ENCODE peak calls at places on chromosome 7, in nine cellular contexts. F is endothelial cell, V is astrocyte of the spinal cord, I is hepatocyte, G is lower leg skin, D is HFFc6, P is RWPE1, K is tibial nerve, O is WTC11. R is an unnamed sample.
A peak's percentile ranks its signal among the peaks of the same experiment; 100 is the strongest.

GRCh38 chr7:16753102-16753931 is at the start of gene TSPAN13:
- DNase-seq in F (peak; percentile 89), V (peak; percentile 73), I (peak; percentile 96), G (peak; percentile 73), D (peak; percentile 54), P (peak; percentile 95), K (peak; percentile 13), O (peak; percentile 97), R (peak; percentile 54)

GRCh38 chr7:44964384-44964830 is 14.4 kb downstream of the MYO1G start:
- DNase-seq in F (no peak), V (no peak), I (no peak), G (no peak), D (no peak), P (no peak), K (no peak), O (peak; percentile 38), R (no peak)

GRCh38 chr7:79781716-79782115 is 328.2 kb upstream of the MAGI2 start:
- DNase-seq in F (no peak), V (no peak), I (peak; percentile 4), G (no peak), D (no peak), P (no peak), K (no peak), O (no peak), R (no peak)

GRCh38 chr7:157615852-157616251 is 279.0 kb downstream of the DNAJB6 start:
- DNase-seq in F (no peak), V (no peak), I (no peak), G (no peak), D (no peak), P (no peak), K (no peak), O (no peak), R (no peak)

GRCh38 chr7:119935418-119936025 is 337.5 kb upstream of the KCND2 start:
- DNase-seq in F (no peak), V (peak; percentile 65), I (peak; percentile 65), G (no peak), D (peak; percentile 11), P (peak; percentile 4), K (no peak), O (no peak), R (no peak)

GRCh38 chr7:20440472-20441105 is 109.9 kb downstream of the ITGB8 start:
- DNase-seq in F (peak; percentile 44), V (peak; percentile 36), I (peak; percentile 35), G (no peak), D (no peak), P (no peak), K (no peak), O (peak; percentile 81), R (no peak)

GRCh38 chr7:96739609-96740008 is 30.0 kb upstream of the SEM1 start:
- DNase-seq in F (no peak), V (no peak), I (no peak), G (no peak), D (no peak), P (no peak), K (no peak), O (no peak), R (no peak)

GRCh38 chr7:9709211-9709610 is 1264.5 kb upstream of the PHF14 start:
- DNase-seq in F (no peak), V (no peak), I (no peak), G (no peak), D (no peak), P (no peak), K (no peak), O (no peak), R (no peak)

GRCh38 chr7:93156884-93157283 is 8.7 kb upstream of the SAMD9L start:
- DNase-seq in F (no peak), V (peak; percentile 22), I (no peak), G (no peak), D (no peak), P (no peak), K (no peak), O (no peak), R (no peak)

GRCh38 chr7:2619120-2619519 is 12.7 kb upstream of the TTYH3 start:
- DNase-seq in F (no peak), V (peak; percentile 81), I (no peak), G (no peak), D (peak; percentile 48), P (no peak), K (no peak), O (no peak), R (no peak)

GRCh38 chr7:145732521-145732920 is 384.1 kb upstream of the CNTNAP2 start:
- DNase-seq in F (no peak), V (no peak), I (no peak), G (no peak), D (no peak), P (no peak), K (no peak), O (no peak), R (no peak)

GRCh38 chr7:3043544-3044395 is at the start of gene CARD11:
- DNase-seq in F (no peak), V (no peak), I (peak; percentile 53), G (no peak), D (no peak), P (peak; percentile 34), K (no peak), O (peak; percentile 31), R (no peak)

GRCh38 chr7:81154565-81154964 is 235.7 kb upstream of the SEMA3C start:
- DNase-seq in F (no peak), V (no peak), I (no peak), G (no peak), D (no peak), P (no peak), K (no peak), O (no peak), R (no peak)

GRCh38 chr7:81159402-81159801 is 240.6 kb upstream of the SEMA3C start:
- DNase-seq in F (no peak), V (peak; percentile 46), I (no peak), G (no peak), D (peak; percentile 71), P (no peak), K (no peak), O (no peak), R (no peak)

GRCh38 chr7:81158189-81158588 is 239.3 kb upstream of the SEMA3C start:
- DNase-seq in F (no peak), V (peak; percentile 58), I (no peak), G (no peak), D (no peak), P (no peak), K (no peak), O (no peak), R (no peak)

GRCh38 chr7:81150951-81151361 is 232.1 kb upstream of the SEMA3C start:
- DNase-seq in F (no peak), V (peak; percentile 29), I (no peak), G (no peak), D (no peak), P (no peak), K (no peak), O (no peak), R (no peak)

DNA sequence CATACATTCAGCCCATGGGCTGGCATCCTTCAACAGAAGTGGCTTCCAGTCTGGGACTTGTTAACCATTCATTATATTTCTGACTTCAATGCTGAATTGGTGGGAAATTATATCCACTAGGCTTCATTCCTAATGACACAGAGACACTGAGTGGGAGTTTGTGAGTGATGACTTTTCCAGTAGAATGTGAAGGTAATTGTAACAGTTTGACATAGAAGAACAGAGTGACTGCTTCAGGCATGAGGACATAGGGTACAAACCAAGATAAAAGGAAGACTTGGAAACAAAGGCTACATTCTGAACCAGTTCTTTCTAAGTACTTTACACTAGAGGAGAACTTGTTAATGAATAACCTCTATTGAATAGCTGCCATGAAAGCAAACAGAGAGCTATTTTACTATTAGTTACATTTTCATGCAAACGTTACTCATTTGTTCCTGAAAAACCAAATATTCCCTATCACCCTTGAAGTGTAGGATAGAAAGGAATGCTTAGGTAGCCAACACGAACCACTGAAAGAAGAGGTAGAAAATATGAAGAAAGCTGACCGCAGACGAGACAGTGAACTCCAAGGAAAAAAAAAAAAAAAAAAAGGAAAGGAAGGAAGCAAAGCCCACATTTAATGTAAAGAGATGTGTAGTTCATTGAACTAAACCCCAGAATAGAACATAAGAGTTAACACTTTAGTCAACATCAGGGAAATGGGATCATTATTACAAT is 237.0 kb upstream of the SEMA3C start:
- DNase-seq in F (no peak), V (peak; percentile 37), I (peak; percentile 26), G (no peak), D (no peak), P (no peak), K (no peak), O (no peak), R (no peak)
- TF ChIP-seq CTCF in F (no peak), V (no peak), I (no peak), G (no peak), D (no peak), P (no peak), K (no peak), O (no peak), R (no peak)

DNA sequence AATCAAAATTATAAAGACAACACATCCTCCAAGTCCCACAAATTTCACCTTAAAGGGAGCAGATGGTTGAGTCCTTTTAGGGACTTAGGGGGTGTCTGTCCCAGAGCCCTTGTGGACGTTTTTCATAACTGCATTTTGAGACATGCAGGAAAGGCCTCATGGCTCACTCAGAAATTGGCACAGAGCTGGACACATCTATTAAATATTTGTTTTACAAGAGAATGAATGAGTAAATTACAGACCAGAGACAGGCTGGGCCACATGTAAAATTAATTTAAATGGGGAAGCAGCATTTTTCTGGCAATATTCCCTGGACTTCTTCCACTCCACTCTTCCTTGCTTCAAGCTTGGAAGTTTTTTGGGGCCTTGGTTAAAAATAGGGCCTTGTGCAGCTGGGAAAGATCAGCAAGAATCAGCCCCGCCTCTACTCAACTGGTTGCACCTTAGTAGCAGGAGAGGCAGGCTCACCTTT is 20.0 kb downstream of the LAMB1 start:
- DNase-seq in F (no peak), V (peak; percentile 24), I (peak; percentile 39), G (no peak), D (no peak), P (no peak), K (no peak), O (no peak), R (no peak)
- TF ChIP-seq CTCF in F (peak; percentile 40), V (peak; percentile 42), I (peak; percentile 11), G (no peak), D (peak; percentile 54), P (no peak), K (no peak), O (no peak), R (no peak)

DNA sequence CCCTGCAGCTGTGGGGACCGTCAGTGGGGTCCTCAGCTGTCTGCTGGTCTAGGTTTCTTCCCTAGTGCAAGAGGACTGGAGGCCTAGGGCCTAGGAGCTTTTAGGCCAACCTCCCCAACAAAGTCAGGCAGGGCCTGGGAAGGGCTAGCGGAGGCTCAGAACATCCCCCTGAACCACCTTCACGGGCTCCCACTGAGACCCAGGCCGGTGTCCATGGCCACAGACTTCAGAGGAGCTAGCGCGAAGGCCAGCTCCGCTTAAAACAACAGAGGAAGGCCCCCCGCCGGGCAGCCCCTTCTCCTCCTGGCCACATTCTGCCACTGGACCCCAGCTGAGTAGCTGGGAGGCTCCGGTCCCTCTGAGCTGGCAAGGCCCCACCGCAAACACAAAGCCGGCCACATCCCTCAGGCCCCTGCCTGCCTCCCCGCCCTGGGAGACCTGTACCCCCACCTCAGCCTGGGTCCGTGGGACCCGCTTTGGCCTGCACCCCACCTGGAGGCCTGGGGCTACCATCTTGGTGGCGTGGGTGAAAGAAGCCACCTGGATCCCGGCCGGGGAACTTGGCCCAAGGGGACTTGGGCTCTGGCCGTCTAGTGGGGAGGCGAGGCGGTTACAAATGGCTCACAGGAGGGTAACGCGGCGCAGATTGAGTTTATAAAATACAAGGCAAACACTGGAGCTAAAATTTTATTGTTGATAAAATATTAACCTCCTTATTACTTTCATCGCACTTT is 5.4 kb upstream of the UNCX start:
- DNase-seq in F (no peak), V (no peak), I (no peak), G (no peak), D (no peak), P (no peak), K (no peak), O (peak; percentile 59), R (no peak)
- TF ChIP-seq CTCF in F (no peak), V (no peak), I (no peak), G (no peak), D (no peak), P (no peak), K (no peak), O (no peak), R (no peak)

GRCh38 chr7:107220356-107220755 is 51.6 kb downstream of the HBP1 start:
- DNase-seq in F (no peak), V (no peak), I (no peak), G (no peak), D (no peak), P (no peak), K (no peak), O (no peak), R (no peak)
- TF ChIP-seq CTCF in F (no peak), V (no peak), I (no peak), G (no peak), D (no peak), P (no peak), K (no peak), O (no peak), R (no peak)

R was measured in D721Med.